ENCODE peak calls at places on chromosomes 16 and 17, in five cellular contexts. I is MM.1S, R is Karpas-422, H is uterus, E is ascending aorta. K is an unnamed sample.
A peak's percentile ranks its signal among the peaks of the same experiment; 100 is the strongest.

GRCh38 chr17:17073627-17074521 is 31.6 kb downstream of the MPRIP start:
- DNase-seq in I (no peak), R (no peak), H (no peak), E (no peak), K (no peak)

GRCh38 chr16:30637952-30638351 is 12.8 kb upstream of the PRR14 start:
- DNase-seq in I (peak; percentile 46), R (peak; percentile 78), H (no peak), E (no peak), K (no peak)

GRCh38 chr16:67237396-67238277 is 9.6 kb downstream of the FHOD1 start:
- DNase-seq in I (no peak), R (no peak), H (no peak), E (no peak), K (no peak)

GRCh38 chr17:65485388-65486299 is 75.8 kb downstream of the AXIN2 start:
- DNase-seq in I (no peak), R (no peak), H (no peak), E (peak; percentile 93), K (no peak)

GRCh38 chr17:66373944-66374817 is 71.8 kb downstream of the PRKCA start:
- DNase-seq in I (no peak), R (no peak), H (no peak), E (no peak), K (no peak)

GRCh38 chr16:1464196-1464893 is 10.5 kb downstream of the CLCN7 start:
- DNase-seq in I (no peak), R (no peak), H (no peak), E (no peak), K (no peak)

GRCh38 chr17:82937411-82938371 is 97.9 kb upstream of the ZNF750 start:
- DNase-seq in I (no peak), R (no peak), H (peak; percentile 8), E (peak; percentile 45), K (no peak)

GRCh38 chr16:4323845-4324478 is 8.1 kb downstream of the GLIS2 start:
- DNase-seq in I (no peak), R (no peak), H (peak; percentile 74), E (peak; percentile 85), K (peak; percentile 52)

GRCh38 chr17:45355087-45355486 is 38.3 kb upstream of the MAP3K14 start:
- DNase-seq in I (no peak), R (no peak), H (no peak), E (peak; percentile 34), K (no peak)

GRCh38 chr16:46883353-46883689 is 841 bp upstream of the GPT2 start:
- DNase-seq in I (no peak), R (no peak), H (no peak), E (no peak), K (no peak)

GRCh38 chr17:21194688-21195087 is 19.3 kb downstream of the TMEM11 start:
- DNase-seq in I (no peak), R (no peak), H (peak; percentile 37), E (no peak), K (no peak)

GRCh38 chr16:58461056-58461455 is 38.9 kb upstream of the NDRG4 start:
- DNase-seq in I (no peak), R (no peak), H (no peak), E (no peak), K (no peak)

GRCh38 chr16:23491490-23492391 is 18.6 kb downstream of the GGA2 start:
- DNase-seq in I (no peak), R (no peak), H (no peak), E (no peak), K (no peak)

GRCh38 chr17:43917348-43918025 is 10.2 kb upstream of the MPP2 start:
- DNase-seq in I (peak; percentile 80), R (peak; percentile 60), H (no peak), E (peak; percentile 60), K (peak; percentile 36)

GRCh38 chr16:71303938-71304337 is 14.7 kb upstream of the CMTR2 start:
- DNase-seq in I (no peak), R (no peak), H (no peak), E (no peak), K (no peak)

GRCh38 chr16:3576211-3576610 is 992 bp downstream of the NLRC3 start:
- DNase-seq in I (no peak), R (no peak), H (no peak), E (no peak), K (no peak)

GRCh38 chr16:66619036-66619435 is 14.5 kb downstream of the CMTM3 start:
- DNase-seq in I (no peak), R (no peak), H (no peak), E (no peak), K (no peak)

GRCh38 chr16:66228791-66229190 is 137.7 kb upstream of the CDH5 start:
- DNase-seq in I (no peak), R (no peak), H (no peak), E (no peak), K (no peak)

GRCh38 chr17:72774251-72774650 is 318.2 kb downstream of the SLC39A11 start:
- DNase-seq in I (no peak), R (no peak), H (no peak), E (no peak), K (no peak)

GRCh38 chr16:19393226-19394074 is 24.2 kb upstream of the TMC5 start:
- DNase-seq in I (no peak), R (no peak), H (no peak), E (no peak), K (no peak)

DNA sequence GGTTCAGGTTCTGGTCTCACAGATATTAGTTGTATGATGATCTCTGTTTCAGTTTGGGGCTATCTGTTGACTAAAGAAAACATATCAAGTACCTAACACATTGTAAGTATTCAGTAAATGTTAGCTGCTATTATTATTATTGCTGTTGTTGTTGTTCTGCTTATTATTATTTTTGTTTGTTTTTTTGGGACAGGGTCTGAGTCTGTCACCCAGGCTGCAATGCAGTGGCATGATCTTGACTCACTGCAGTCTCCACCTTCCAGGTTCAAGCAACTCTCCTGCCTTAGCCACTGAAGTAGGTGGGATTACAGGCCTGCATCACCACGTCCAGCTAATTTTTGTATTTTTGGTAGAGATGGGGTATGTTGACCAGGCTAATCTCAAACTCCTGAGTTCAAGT is 44.5 kb downstream of the ARHGAP17 start:
- DNase-seq in I (no peak), R (no peak), H (no peak), E (no peak), K (no peak)
- H3K36me3 ChIP-seq in I (no peaks in the 10 kb centered on the region), R (peaks cover 25% of the 10 kb centered on the region), H (no peaks in the 10 kb centered on the region), E (peaks cover 59% of the 10 kb centered on the region), K (peaks cover 86% of the 10 kb centered on the region)

GRCh38 chr17:40345161-40346034 is 19.1 kb downstream of the GJD3 start:
- DNase-seq in I (no peak), R (no peak), H (peak; percentile 61), E (peak; percentile 85), K (no peak)
- H3K4me1 ChIP-seq in I (no peaks in the 10 kb centered on the region), R (peaks cover 58% of the 10 kb centered on the region), H (peaks cover 64% of the 10 kb centered on the region), E (peaks cover 34% of the 10 kb centered on the region), K (peaks cover 7% of the 10 kb centered on the region)

GRCh38 chr16:85112364-85112763 is at the start of gene CIBAR2:
- DNase-seq in I (no peak), R (no peak), H (no peak), E (no peak), K (no peak)
- H3K36me3 ChIP-seq in I (no peaks in the 10 kb centered on the region), R (no peaks in the 10 kb centered on the region), H (no peaks in the 10 kb centered on the region), E (no peaks in the 10 kb centered on the region), K (no peaks in the 10 kb centered on the region)

GRCh38 chr17:40107266-40107980 is 7.0 kb upstream of the NR1D1 start:
- DNase-seq in I (no peak), R (no peak), H (peak; percentile 54), E (no peak), K (peak; percentile 54)

GRCh38 chr17:40109471-40109824 is 9.1 kb upstream of the NR1D1 start:
- DNase-seq in I (peak; percentile 26), R (no peak), H (no peak), E (no peak), K (no peak)

GRCh38 chr17:40104570-40105471 is 4.4 kb upstream of the NR1D1 start:
- DNase-seq in I (peak; percentile 27), R (no peak), H (peak; percentile 66), E (no peak), K (peak; percentile 34)

GRCh38 chr17:40106089-40106759 is 5.8 kb upstream of the NR1D1 start:
- DNase-seq in I (no peak), R (no peak), H (no peak), E (no peak), K (no peak)

DNA sequence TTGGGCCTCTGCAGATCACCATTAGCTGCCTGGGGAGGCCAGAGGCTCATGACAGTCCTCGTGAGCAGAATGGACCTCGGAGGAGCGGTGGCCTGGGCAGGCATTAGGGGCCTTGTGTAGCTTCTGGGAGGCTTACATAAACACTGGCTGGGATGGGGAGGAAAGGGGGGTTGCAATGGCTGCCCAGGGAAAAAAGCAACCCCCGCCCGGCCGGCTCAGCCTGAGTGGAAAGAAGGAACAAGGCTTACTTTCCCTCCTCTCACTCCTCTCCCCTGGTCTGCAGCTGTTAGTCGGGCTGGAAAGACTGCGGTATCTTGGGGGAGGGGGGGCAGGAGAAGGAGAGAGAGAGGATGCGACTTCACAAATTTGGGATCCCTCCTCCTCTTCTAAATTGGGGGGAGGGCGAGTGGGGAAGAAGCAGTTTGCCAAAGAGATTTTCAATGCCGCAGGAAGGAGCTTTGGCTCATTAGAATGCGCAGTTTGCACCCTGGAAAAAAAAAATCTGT is 6.4 kb upstream of the NR1D1 start:
- DNase-seq in I (no peak), R (no peak), H (peak; percentile 62), E (no peak), K (no peak)
- H3K4me1 ChIP-seq in I (peaks cover 49% of the 10 kb centered on the region), R (peaks cover 29% of the 10 kb centered on the region), H (peaks cover 60% of the 10 kb centered on the region), E (peaks cover 27% of the 10 kb centered on the region), K (peaks cover 5% of the 10 kb centered on the region)

GRCh38 chr16:89277641-89278341 is 60.3 kb downstream of the ZNF778 start:
- DNase-seq in I (no peak), R (no peak), H (no peak), E (no peak), K (no peak)
- H3K36me3 ChIP-seq in I (no peaks in the 10 kb centered on the region), R (no peaks in the 10 kb centered on the region), H (no peaks in the 10 kb centered on the region), E (peaks cover 64% of the 10 kb centered on the region), K (peaks cover 98% of the 10 kb centered on the region)

K was measured in tibial nerve.